ENCODE peak calls at places on chromosomes 13 and 19, in four cellular contexts. J is stimulated activated CD8-positive, alpha-beta memory T cell treated with anti-CD3 and anti-CD28 coated beads, Interleukin-4, amount 100 ng/mL, for 1 hour; C is NCI-H510A treated with DMSO at 0.1 percent for 48 hours; V is brain pericyte. U is an unnamed sample.

GRCh38 chr13:19836472-19836871 is 27.0 kb downstream of the ZMYM5 start:
- DNase-seq in J (no peak), C (no peak), V (no peak), U (no peak)

GRCh38 chr13:42377640-42378382 is 105.9 kb downstream of the AKAP11 start:
- DNase-seq in J (no peak), V (no peak), C (no peak), U (no peak)

GRCh38 chr13:51895906-51896888 is 34.4 kb downstream of the CCDC70 start:
- DNase-seq in V (no peak), J (no peak), C (peak), U (no peak)

GRCh38 chr19:32677657-32678056 is 2.0 kb downstream of the RGS9BP start:
- DNase-seq in V (no peak), C (no peak), J (no peak), U (no peak)

GRCh38 chr19:9935409-9936062 is 779 bp downstream of the OLFM2 start:
- DNase-seq in C (no peak), V (no peak), J (no peak), U (no peak)

GRCh38 chr19:7636691-7637373 is at the start of gene STXBP2:
- DNase-seq in C (peak), V (no peak), J (peak), U (no peak)

GRCh38 chr13:44132710-44133109 is 240.9 kb upstream of the SERP2 start:
- DNase-seq in V (no peak), J (no peak), C (no peak), U (peak)

GRCh38 chr19:46746281-46746965 is at the start of gene STRN4:
- DNase-seq in J (no peak), C (peak), V (no peak), U (no peak)

GRCh38 chr19:3556978-3557460 is 367 bp downstream of the MFSD12 start:
- DNase-seq in V (no peak), C (no peak), J (no peak), U (no peak)

GRCh38 chr13:50780201-50781015 is 63.1 kb downstream of the DLEU7 start:
- DNase-seq in V (no peak), C (no peak), J (no peak), U (no peak)

GRCh38 chr19:31126236-31126635 is 223.0 kb downstream of the TSHZ3 start:
- DNase-seq in C (no peak), V (no peak), J (no peak), U (no peak)

GRCh38 chr13:37715606-37716015 is 117.0 kb upstream of the POSTN start:
- DNase-seq in J (no peak), C (no peak), V (peak), U (no peak)

GRCh38 chr13:49935171-49936084 is 712 bp downstream of the SPRYD7 start:
- DNase-seq in J (peak), C (no peak), V (no peak), U (no peak)

GRCh38 chr13:46570273-46570672 is 17.3 kb downstream of the LRCH1 start:
- DNase-seq in J (no peak), V (no peak), C (no peak), U (no peak)

GRCh38 chr13:51922771-51923480 is 61.2 kb downstream of the CCDC70 start:
- DNase-seq in J (no peak), C (no peak), V (no peak), U (no peak)

GRCh38 chr13:30843548-30843947 is 62.5 kb upstream of the MEDAG start:
- DNase-seq in J (no peak), V (no peak), C (no peak), U (no peak)

GRCh38 chr19:31154021-31154420 is 195.2 kb downstream of the TSHZ3 start:
- DNase-seq in C (no peak), J (no peak), V (no peak), U (no peak)

GRCh38 chr19:40617961-40618360 is 16.8 kb downstream of the LTBP4 start:
- DNase-seq in V (no peak), C (no peak), J (no peak), U (no peak)

GRCh38 chr19:737591-738093 is 13.3 kb upstream of the MISP start:
- DNase-seq in V (no peak), J (no peak), C (no peak), U (no peak)

GRCh38 chr19:46431824-46432223 is 3.1 kb upstream of the PNMA8C start:
- DNase-seq in V (no peak), J (no peak), C (no peak), U (no peak)

GRCh38 chr13:93689333-93689732 is 462.7 kb downstream of the GPC6 start:
- DNase-seq in V (no peak), C (no peak), J (no peak), U (no peak)

GRCh38 chr13:47679391-47679790 is 321.7 kb downstream of the SUCLA2 start:
- DNase-seq in C (no peak), V (no peak), J (no peak), U (no peak)

GRCh38 chr13:49446473-49446872 is 2.4 kb downstream of the SETDB2 start:
- DNase-seq in V (no peak), J (no peak), C (no peak), U (no peak)

GRCh38 chr19:14561249-14561648 is 10.6 kb downstream of the NDUFB7 start:
- DNase-seq in J (no peak), C (no peak), V (no peak), U (no peak)

GRCh38 chr13:99045396-99045795 is 67.5 kb upstream of the DOCK9 start:
- DNase-seq in J (no peak), V (no peak), C (no peak), U (no peak)

GRCh38 chr19:57010541-57010940 is 109.2 kb upstream of the USP29 start:
- DNase-seq in C (no peak), J (no peak), V (no peak), U (no peak)

GRCh38 chr19:35125746-35126623 is 8.9 kb downstream of the LGI4 start:
- DNase-seq in V (no peak), J (no peak), C (no peak), U (no peak)

GRCh38 chr13:76016799-76017198 is 380.7 kb downstream of the LMO7 start:
- DNase-seq in J (no peak), V (no peak), C (no peak), U (no peak)